ENCODE peak calls at places on chromosome 6, in eight cellular contexts. D is EL; X is amygdala; E is COR-L47; M is stimulated activated naive CD4-positive, alpha-beta T cell treated with Interleukin-2 at 50 U/mL for 16 hours; G is GM04504; J is Daoy; T is activated CD4-positive, alpha-beta T cell treated with anti-CD3 and anti-CD28 coated beads, Interleukin-2, amount 10 ng/mL, durations not matched to agents 7 days and 5 days. C is an unnamed sample.

GRCh38 chr6:45483501-45483900 is 105.8 kb upstream of the SUPT3H start:
- DNase-seq in D (peak; percentile 23), X (no peak), E (no peak), M (no peak), G (no peak), J (no peak), T (no peak), C (no peak)

GRCh38 chr6:35718911-35719381 is 17.9 kb upstream of the ARMC12 start:
- DNase-seq in D (no peak), X (no peak), E (no peak), M (peak; percentile 15), G (no peak), J (no peak), T (no peak), C (no peak)

GRCh38 chr6:44068607-44069296 is 58.5 kb downstream of the MRPL14 start:
- DNase-seq in D (no peak), X (no peak), E (no peak), M (no peak), G (no peak), J (no peak), T (no peak), C (no peak)

GRCh38 chr6:17851720-17852161 is 135.7 kb downstream of the KIF13A start:
- DNase-seq in D (peak; percentile 35), X (no peak), E (no peak), M (no peak), G (no peak), J (no peak), T (no peak), C (no peak)

GRCh38 chr6:134358320-134358719 is 40.4 kb upstream of the SGK1 start:
- DNase-seq in D (peak; percentile 61), X (no peak), E (no peak), M (no peak), G (no peak), J (peak; percentile 38), T (no peak), C (no peak)

GRCh38 chr6:81743649-81744048 is 8.8 kb downstream of the TENT5A start:
- DNase-seq in D (peak; percentile 52), X (no peak), E (no peak), M (no peak), G (no peak), J (no peak), T (no peak), C (no peak)

GRCh38 chr6:155273438-155273837 is 9.6 kb downstream of the CLDN20 start:
- DNase-seq in D (peak; percentile 94), X (no peak), E (no peak), M (no peak), G (no peak), J (peak; percentile 90), T (no peak), C (no peak)

GRCh38 chr6:136846046-136846445 is 23.7 kb downstream of the PEX7 start:
- DNase-seq in D (peak; percentile 52), X (no peak), E (peak; percentile 15), M (no peak), G (peak; percentile 31), J (peak; percentile 25), T (peak; percentile 57), C (peak; percentile 45)

GRCh38 chr6:71902261-71902660 is 15.9 kb downstream of the RIMS1 start:
- DNase-seq in D (no peak), X (no peak), E (no peak), M (no peak), G (no peak), J (no peak), T (no peak), C (no peak)

C was measured in NCI-H345.